ENCODE peak calls at places on chromosomes 7 and 10, in ten cellular contexts. J, E, K, F, R, D, P, U, H and C are unnamed samples.

GRCh38 chr7:157719008-157719682 is 382.3 kb downstream of the DNAJB6 start:
- DNase-seq in J (no peak), F (no peak), D (no peak), E (no peak), U (no peak), K (no peak), H (peak; percentile 50), P (no peak), R (no peak), C (no peak)

GRCh38 chr10:62492012-62492869 is 118.1 kb downstream of the ZNF365 start:
- DNase-seq in U (no peak), H (no peak), F (peak; percentile 11), J (no peak), D (peak; percentile 98), P (peak; percentile 17), E (peak; percentile 57), R (no peak), K (no peak), C (peak; percentile 23)

GRCh38 chr7:80278737-80279136 is 144.1 kb downstream of the GNAI1 start:
- DNase-seq in E (no peak), U (no peak), H (no peak), K (no peak), J (no peak), R (no peak), F (no peak), P (no peak), D (no peak), C (no peak)

GRCh38 chr7:33686001-33686591 is 219.2 kb upstream of the BMPER start:
- DNase-seq in K (no peak), E (no peak), H (no peak), U (no peak), D (no peak), J (no peak), R (no peak), P (no peak), F (no peak), C (no peak)

GRCh38 chr10:16965740-16966447 is 148.7 kb upstream of the RSU1 start:
- DNase-seq in P (peak; percentile 67), D (no peak), E (peak; percentile 93), J (no peak), H (no peak), F (no peak), R (no peak), U (peak; percentile 59), K (no peak), C (peak; percentile 95)

GRCh38 chr7:116784647-116785046 is 77.7 kb upstream of the CAPZA2 start:
- DNase-seq in U (no peak), E (no peak), F (no peak), P (no peak), D (no peak), R (no peak), K (no peak), H (no peak), J (no peak), C (no peak)

GRCh38 chr7:154583454-154583853 is 419.5 kb downstream of the PAXIP1 start:
- DNase-seq in D (no peak), F (no peak), R (no peak), U (no peak), K (no peak), E (no peak), J (no peak), H (no peak), P (no peak), C (no peak)

GRCh38 chr7:40538281-40538680 is 403.5 kb downstream of the SUGCT start:
- DNase-seq in H (no peak), E (no peak), J (no peak), P (no peak), U (no peak), K (no peak), R (no peak), D (no peak), F (no peak), C (no peak)

GRCh38 chr10:126133906-126134703 is 237.7 kb downstream of the FANK1 start:
- DNase-seq in J (no peak), P (no peak), K (no peak), H (no peak), D (peak; percentile 23), R (no peak), E (peak; percentile 53), F (no peak), U (peak; percentile 12), C (peak; percentile 69)

GRCh38 chr7:157625973-157626790 is 289.4 kb downstream of the DNAJB6 start:
- DNase-seq in R (no peak), F (no peak), K (no peak), D (no peak), J (no peak), P (no peak), U (no peak), E (no peak), H (no peak), C (no peak)

GRCh38 chr10:21355591-21356011 is 169.9 kb downstream of the SKIDA1 start:
- DNase-seq in R (no peak), K (no peak), D (no peak), E (no peak), U (peak; percentile 23), J (no peak), F (no peak), P (no peak), H (no peak), C (no peak)